ENCODE peak calls at places on chromosome 12, in seven cellular contexts. M is mesenchymal stem cell; P is aorta; R is posterior vena cava; C is stimulated activated CD4-positive, alpha-beta T cell treated with anti-CD3 and anti-CD28 coated beads, Interleukin-15, amount 100 ng/mL, for 1 hour; V is neural crest cell; D is RPMI8226. S is an unnamed sample.

GRCh38 chr12:3753549-3754284 is 808 bp upstream of the CRACR2A start:
- DNase-seq in M (peak), P (no peak), R (no peak), C (no peak), V (no peak), D (no peak), S (no peak)

GRCh38 chr12:10361622-10362021 is 28.2 kb downstream of the KLRK1 start:
- DNase-seq in M (peak), P (no peak), R (no peak), C (no peak), V (no peak), D (no peak), S (no peak)

GRCh38 chr12:117699575-117699974 is 269.2 kb downstream of the KSR2 start:
- DNase-seq in M (no peak), P (no peak), R (no peak), C (no peak), V (no peak), D (no peak), S (no peak)

GRCh38 chr12:49010092-49010668 is 8.4 kb downstream of the PRKAG1 start:
- DNase-seq in M (no peak), P (no peak), R (no peak), C (no peak), V (no peak), D (no peak), S (no peak)

GRCh38 chr12:132390287-132391076 is 61.1 kb upstream of the GALNT9 start:
- DNase-seq in M (no peak), P (no peak), R (peak), C (no peak), V (no peak), D (no peak), S (no peak)

GRCh38 chr12:24617471-24617870 is 331.4 kb downstream of the BCAT1 start:
- DNase-seq in M (peak), P (no peak), R (no peak), C (no peak), V (no peak), D (no peak), S (no peak)

GRCh38 chr12:105275997-105276760 is 40.2 kb upstream of the APPL2 start:
- DNase-seq in M (no peak), P (no peak), R (no peak), C (no peak), V (no peak), D (no peak), S (no peak)

GRCh38 chr12:88172844-88173407 is 30.8 kb downstream of the TMTC3 start:
- DNase-seq in M (no peak), P (no peak), R (no peak), C (no peak), V (no peak), D (no peak), S (no peak)

GRCh38 chr12:71162832-71163711 is 5.3 kb upstream of the TSPAN8 start:
- DNase-seq in M (no peak), P (no peak), R (no peak), C (no peak), V (no peak), D (no peak), S (no peak)

GRCh38 chr12:5898874-5899273 is 46.2 kb downstream of the ANO2 start:
- DNase-seq in M (no peak), P (no peak), R (no peak), C (no peak), V (no peak), D (peak), S (no peak)

GRCh38 chr12:754238-754816 is 1.9 kb downstream of the WNK1 start:
- DNase-seq in M (peak), P (no peak), R (no peak), C (no peak), V (no peak), D (no peak), S (no peak)

GRCh38 chr12:21350975-21351374 is 16.3 kb upstream of the SLCO1A2 start:
- DNase-seq in M (no peak), P (no peak), R (no peak), C (no peak), V (no peak), D (no peak), S (no peak)

GRCh38 chr12:120588948-120589930 is 8.0 kb upstream of the POP5 start:
- DNase-seq in M (no peak), P (no peak), R (no peak), C (no peak), V (no peak), D (no peak), S (no peak)

GRCh38 chr12:100474617-100475016 is 951 bp downstream of the NR1H4 start:
- DNase-seq in M (no peak), P (no peak), R (no peak), C (no peak), V (no peak), D (no peak), S (no peak)

GRCh38 chr12:49832836-49833421 is 4.7 kb upstream of the NCKAP5L start:
- DNase-seq in M (peak), P (no peak), R (no peak), C (no peak), V (no peak), D (no peak), S (no peak)

GRCh38 chr12:11785722-11786121 is 136.2 kb downstream of the ETV6 start:
- DNase-seq in M (no peak), P (no peak), R (no peak), C (no peak), V (no peak), D (no peak), S (no peak)

GRCh38 chr12:76952995-76953394 is 74.2 kb upstream of the CSRP2 start:
- DNase-seq in M (no peak), P (no peak), R (no peak), C (no peak), V (no peak), D (no peak), S (no peak)

GRCh38 chr12:26011099-26011498 is 52.6 kb downstream of the RASSF8 start:
- DNase-seq in M (peak), P (no peak), R (no peak), C (no peak), V (no peak), D (no peak), S (peak)

GRCh38 chr12:8038659-8039114 is 6.2 kb downstream of the FOXJ2 start:
- DNase-seq in M (peak), P (peak), R (no peak), C (no peak), V (no peak), D (no peak), S (no peak)

GRCh38 chr12:117093431-117093830 is 5.8 kb downstream of the TESC start:
- DNase-seq in M (no peak), P (peak), R (no peak), C (no peak), V (no peak), D (no peak), S (no peak)

GRCh38 chr12:80892597-80893445 is 44.9 kb downstream of the LIN7A start:
- DNase-seq in M (no peak), P (no peak), R (no peak), C (no peak), V (no peak), D (no peak), S (peak)

GRCh38 chr12:5432011-5432400 is at the start of gene NTF3:
- DNase-seq in M (peak), P (peak), R (no peak), C (no peak), V (peak), D (peak), S (no peak)

GRCh38 chr12:131088701-131089525 is 135.2 kb downstream of the ADGRD1 start:
- DNase-seq in M (no peak), P (peak), R (peak), C (no peak), V (no peak), D (no peak), S (no peak)

GRCh38 chr12:68403711-68404110 is 71.5 kb upstream of the MDM1 start:
- DNase-seq in M (no peak), P (no peak), R (no peak), C (no peak), V (no peak), D (no peak), S (no peak)

GRCh38 chr12:122395319-122395718 is 27.1 kb downstream of the CLIP1 start:
- DNase-seq in M (peak), P (no peak), R (no peak), C (no peak), V (no peak), D (no peak), S (peak)

GRCh38 chr12:126212827-126213226 is 1147.6 kb downstream of the AACS start:
- DNase-seq in M (no peak), P (no peak), R (no peak), C (no peak), V (no peak), D (no peak), S (no peak)

GRCh38 chr12:131096681-131097181 is 143.0 kb downstream of the ADGRD1 start:
- DNase-seq in M (no peak), P (no peak), R (peak), C (no peak), V (no peak), D (no peak), S (no peak)

GRCh38 chr12:94973202-94973601 is 30.3 kb downstream of the NDUFA12 start:
- DNase-seq in M (peak), P (no peak), R (no peak), C (no peak), V (no peak), D (no peak), S (peak)

GRCh38 chr12:46358791-46359666 is 13.5 kb downstream of the SLC38A2 start:
- DNase-seq in M (no peak), P (no peak), R (no peak), C (no peak), V (no peak), D (no peak), S (no peak)

GRCh38 chr12:41967668-41968649 is 176.7 kb downstream of the GXYLT1 start:
- DNase-seq in M (peak), P (no peak), R (no peak), C (no peak), V (peak), D (peak), S (no peak)

GRCh38 chr12:45285717-45286116 is 69.8 kb downstream of the ANO6 start:
- DNase-seq in M (no peak), P (no peak), R (no peak), C (no peak), V (no peak), D (no peak), S (no peak)

GRCh38 chr12:120677765-120678473 is 9.0 kb upstream of the MLEC start:
- DNase-seq in M (no peak), P (no peak), R (no peak), C (no peak), V (no peak), D (no peak), S (no peak)

GRCh38 chr12:92362109-92362508 is 216.5 kb upstream of the BTG1 start:
- DNase-seq in M (no peak), P (no peak), R (no peak), C (no peak), V (no peak), D (no peak), S (no peak)

GRCh38 chr12:132560831-132561783 is 49.3 kb downstream of the LRCOL1 start:
- DNase-seq in M (peak), P (no peak), R (no peak), C (peak), V (peak), D (peak), S (peak)

GRCh38 chr12:12224240-12224940 is 42.5 kb downstream of the LRP6 start:
- DNase-seq in M (peak), P (no peak), R (no peak), C (no peak), V (no peak), D (no peak), S (no peak)

GRCh38 chr12:6273931-6274687 is 36.4 kb upstream of the PLEKHG6 start:
- DNase-seq in M (peak), P (no peak), R (peak), C (no peak), V (no peak), D (no peak), S (no peak)

GRCh38 chr12:795305-795704 is 42.9 kb downstream of the WNK1 start:
- DNase-seq in M (no peak), P (no peak), R (no peak), C (no peak), V (no peak), D (no peak), S (no peak)

GRCh38 chr12:2691001-2691339 is 103.8 kb upstream of the FKBP4 start:
- DNase-seq in M (peak), P (no peak), R (no peak), C (no peak), V (peak), D (peak), S (no peak)